ENCODE peak calls at places on chromosomes 1 and 21, in four cellular contexts. N is fibroblast of the aortic adventitia, H is GM12865, I is tibial nerve. Q is an unnamed sample.

GRCh38 chr1:24849653-24850295 is 80.3 kb downstream of the RUNX3 start:
- DNase-seq in N (peak; percentile 39), I (no peak), H (peak; percentile 38), Q (no peak)

GRCh38 chr1:168760241-168760640 is 31.2 kb upstream of the DPT start:
- DNase-seq in N (no peak), H (no peak), I (no peak), Q (no peak)

GRCh38 chr1:30285461-30286050 is 437.8 kb downstream of the MATN1 start:
- DNase-seq in N (no peak), H (no peak), I (no peak), Q (no peak)

GRCh38 chr1:37233606-37234005 is 199.3 kb upstream of the GRIK3 start:
- DNase-seq in N (no peak), H (no peak), I (no peak), Q (no peak)

GRCh38 chr1:232978091-232978634 is 27.8 kb downstream of the NTPCR start:
- DNase-seq in N (peak; percentile 35), I (no peak), H (peak; percentile 45), Q (no peak)

GRCh38 chr1:84155517-84155916 is 11.4 kb downstream of the PRKACB start:
- DNase-seq in H (no peak), N (no peak), I (no peak), Q (no peak)

GRCh38 chr1:170586942-170587593 is 55.1 kb downstream of the GORAB start:
- DNase-seq in H (no peak), I (peak; percentile 52), N (peak; percentile 96), Q (no peak)

GRCh38 chr1:116498789-116499628 is 71.8 kb downstream of the CD58 start:
- DNase-seq in N (peak; percentile 77), I (peak; percentile 79), H (peak; percentile 65), Q (no peak)

GRCh38 chr21:36265431-36265830 is 54.6 kb upstream of the MORC3 start:
- DNase-seq in H (no peak), N (no peak), I (no peak), Q (no peak)

GRCh38 chr1:98046031-98046641 is 125.3 kb upstream of the DPYD start:
- DNase-seq in N (peak; percentile 67), I (no peak), H (peak; percentile 35), Q (no peak)

GRCh38 chr1:43410571-43410970 is 20.9 kb downstream of the SZT2 start:
- DNase-seq in I (no peak), N (no peak), H (no peak), Q (no peak)

GRCh38 chr1:117590273-117590925 is 15.4 kb upstream of the TENT5C start:
- DNase-seq in H (no peak), N (no peak), I (no peak), Q (no peak)

GRCh38 chr1:47436979-47437517 is 796 bp upstream of the FOXD2 start:
- DNase-seq in I (no peak), H (no peak), N (peak; percentile 43), Q (no peak)

GRCh38 chr1:228101614-228101993 is 1.5 kb downstream of the C1orf35 start:
- DNase-seq in N (no peak), I (no peak), H (no peak), Q (no peak)

GRCh38 chr1:152869808-152870419 is 8.2 kb upstream of the SMCP start:
- DNase-seq in N (peak; percentile 69), I (peak; percentile 69), H (peak; percentile 84), Q (no peak)

GRCh38 chr1:152873495-152873894 is 4.6 kb upstream of the SMCP start:
- DNase-seq in H (no peak), I (no peak), N (peak; percentile 10), Q (no peak)

GRCh38 chr1:152876827-152877226 is 1.3 kb upstream of the SMCP start:
- DNase-seq in I (no peak), H (no peak), N (no peak), Q (no peak)

GRCh38 chr1:152870831-152871730 is 7.0 kb upstream of the SMCP start:
- DNase-seq in I (no peak), H (peak; percentile 48), N (peak; percentile 31), Q (no peak)

DNA sequence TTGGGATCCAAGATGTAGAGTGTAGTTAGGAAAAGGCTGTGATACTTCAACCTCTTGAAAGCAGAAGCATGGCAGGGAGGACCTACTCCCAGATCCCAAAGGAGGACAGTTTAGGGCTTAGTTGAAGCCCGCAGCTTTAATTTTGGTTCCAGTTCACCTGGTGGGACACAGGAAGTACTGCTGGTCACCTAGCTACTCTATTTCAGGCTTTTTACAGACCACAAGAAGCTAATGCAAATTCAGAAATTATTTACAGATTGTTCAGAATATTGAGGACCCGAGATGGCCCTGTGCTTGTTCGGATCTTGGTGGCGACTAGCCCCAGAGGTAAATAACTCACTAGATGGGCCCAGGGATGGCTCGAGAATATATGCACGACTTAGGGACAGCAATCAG is 6.4 kb upstream of the SMCP start:
- DNase-seq in I (no peak), N (no peak), H (peak; percentile 60), Q (no peak)
- TF ChIP-seq CTCF in I (no peak), N (no peak), H (no peak), Q (no peak)

GRCh38 chr1:93878501-93878888 is 511 bp downstream of the DNTTIP2 start:
- DNase-seq in I (peak; percentile 20), N (peak; percentile 18), H (peak; percentile 82), Q (peak; percentile 48)

GRCh38 chr1:93877529-93877928 is 1.5 kb downstream of the DNTTIP2 start:
- DNase-seq in H (no peak), I (no peak), N (no peak), Q (no peak)

GRCh38 chr1:93874025-93874651 is 4.9 kb downstream of the DNTTIP2 start:
- DNase-seq in N (peak; percentile 57), I (no peak), H (peak; percentile 27), Q (no peak)

GRCh38 chr1:93878889-93879586 is at the start of gene DNTTIP2:
- DNase-seq in N (peak; percentile 86), I (peak; percentile 91), H (peak; percentile 92), Q (peak; percentile 85)

DNA sequence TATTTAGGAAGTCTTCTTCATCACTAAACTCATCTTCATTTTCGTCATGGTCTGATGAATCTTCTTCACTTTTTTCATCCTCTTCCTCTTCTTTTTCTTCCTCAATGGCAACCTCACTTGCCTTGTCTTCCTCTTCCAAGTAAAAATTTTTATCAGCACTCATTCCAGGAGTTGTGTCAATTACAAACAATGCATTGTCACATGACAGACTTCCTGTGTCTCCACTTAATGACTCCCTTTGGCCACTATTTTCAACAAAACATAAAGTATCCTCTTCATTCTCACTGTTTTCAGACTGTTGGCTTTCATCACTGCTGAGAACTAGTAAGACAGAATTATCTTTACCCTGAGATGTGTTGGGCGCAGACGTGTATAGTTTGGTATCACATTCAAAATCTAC is 2.7 kb downstream of the DNTTIP2 start:
- DNase-seq in N (no peak), H (no peak), I (no peak), Q (no peak)
- H3K4me3 ChIP-seq in N (no peak overlapping the region), H (no peak overlapping the region), I (no peak overlapping the region), Q (no peak overlapping the region)

GRCh38 chr1:27725374-27726172 is at the start of gene FAM76A:
- DNase-seq in N (peak; percentile 99), H (peak; percentile 100), I (peak; percentile 99), Q (peak; percentile 100)

GRCh38 chr1:27724961-27725373 is 794 bp upstream of the FAM76A start:
- DNase-seq in I (peak; percentile 13), H (peak; percentile 72), N (peak; percentile 15), Q (no peak)

GRCh38 chr1:27727126-27727525 is 1.4 kb downstream of the FAM76A start:
- DNase-seq in I (no peak), H (no peak), N (peak; percentile 58), Q (no peak)

DNA sequence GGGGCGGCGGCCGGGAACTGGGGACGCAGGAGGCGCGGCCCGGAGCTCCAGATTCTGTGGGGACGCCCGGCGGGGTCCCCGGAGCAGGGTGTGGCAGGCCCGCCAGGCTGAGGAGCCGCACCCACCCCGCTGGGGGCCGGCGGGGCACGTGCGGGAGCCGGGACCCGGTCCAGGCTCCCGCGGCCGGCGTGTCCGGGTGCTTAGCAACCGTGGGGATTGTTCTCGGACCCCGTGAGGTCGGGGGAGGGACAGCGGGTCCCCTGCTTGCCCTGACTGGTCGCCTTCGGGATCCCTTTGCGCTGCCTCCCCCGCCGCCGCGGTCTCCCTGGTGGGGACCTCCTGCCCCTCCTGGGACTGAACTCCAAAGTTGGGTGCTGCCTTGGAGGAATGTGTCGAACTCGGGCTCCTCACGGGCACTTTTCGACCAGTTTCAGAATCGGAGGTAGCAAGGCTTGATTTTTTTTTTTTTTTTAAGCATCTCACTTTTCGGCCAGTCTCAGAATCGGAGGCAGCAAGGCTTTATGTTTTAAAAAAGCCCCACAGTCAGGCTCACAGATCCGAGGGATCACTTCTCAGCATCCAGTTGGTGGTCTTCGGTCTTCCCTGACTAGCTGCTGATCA is 522 bp downstream of the FAM76A start:
- DNase-seq in N (peak; percentile 33), I (peak; percentile 15), H (peak; percentile 70), Q (no peak)
- TF ChIP-seq CTCF in N (no peak), I (no peak), H (no peak), Q (no peak)

GRCh38 chr21:33029512-33029921 is 3.8 kb downstream of the OLIG2 start:
- DNase-seq in N (no peak), I (no peak), H (no peak), Q (no peak)
- H3K4me3 ChIP-seq in N (no peak overlapping the region), I (no peak overlapping the region), H (no peak overlapping the region), Q (no peak overlapping the region)

Q was measured in GM06990.